ENCODE peak calls at places on chromosomes 12 and 14, in four cellular contexts. P is Ammon's horn, Z is T-helper 2 cell, M is left ventricle myocardium inferior. H is an unnamed sample.

GRCh38 chr14:22597265-22597664 is 835 bp upstream of the ABHD4 start:
- DNase-seq in P (no peak), Z (no peak), M (no peak), H (no peak)

GRCh38 chr14:93930989-93931307 is 3.8 kb downstream of the FAM181A start:
- DNase-seq in P (no peak), Z (no peak), M (no peak), H (no peak)

GRCh38 chr14:78997811-78998210 is 827.6 kb downstream of the NRXN3 start:
- DNase-seq in P (peak), Z (no peak), M (no peak), H (no peak)

GRCh38 chr14:104776961-104777807 is 18.4 kb downstream of the AKT1 start:
- DNase-seq in P (no peak), Z (no peak), M (no peak), H (no peak)

GRCh38 chr12:22856120-22856699 is 231.2 kb downstream of the ETNK1 start:
- DNase-seq in P (peak), Z (peak), M (no peak), H (no peak)

GRCh38 chr14:101876539-101876938 is 87.8 kb upstream of the DYNC1H1 start:
- DNase-seq in P (peak), Z (peak), M (peak), H (peak)

GRCh38 chr12:19036673-19037357 is 92.7 kb upstream of the PLEKHA5 start:
- DNase-seq in P (no peak), Z (no peak), M (no peak), H (no peak)

GRCh38 chr12:104863549-104863948 is 94.5 kb downstream of the SLC41A2 start:
- DNase-seq in P (no peak), Z (no peak), M (no peak), H (no peak)

GRCh38 chr14:39417014-39417413 is 15.2 kb downstream of the FBXO33 start:
- DNase-seq in P (no peak), Z (no peak), M (no peak), H (no peak)